ENCODE peak calls at places on chromosomes 12 and 14, in five cellular contexts. W is transverse colon, H is PC-3, Z is right cardiac atrium, U is A549. I is an unnamed sample.
A peak's percentile ranks its signal among the peaks of the same experiment; 100 is the strongest.

GRCh38 chr14:73173092-73173735 is 36.9 kb downstream of the PSEN1 start:
- DNase-seq in Z (no peak), H (peak; percentile 82), U (peak; percentile 60), W (no peak), I (no peak)

GRCh38 chr12:17342381-17342961 is 736.5 kb upstream of the LMO3 start:
- DNase-seq in U (peak; percentile 75), H (peak; percentile 65), Z (no peak), W (no peak), I (no peak)

GRCh38 chr14:50210074-50210473 is 21.3 kb downstream of the SOS2 start:
- DNase-seq in H (no peak), Z (no peak), W (no peak), U (no peak), I (no peak)

GRCh38 chr14:56199095-56199975 is 81.1 kb downstream of the PELI2 start:
- DNase-seq in Z (no peak), U (peak; percentile 95), W (no peak), H (no peak), I (peak; percentile 62)

GRCh38 chr12:34335819-34336262 is 313.5 kb downstream of the ALG10 start:
- DNase-seq in W (no peak), Z (no peak), U (peak; percentile 85), H (peak; percentile 50), I (no peak)

GRCh38 chr12:49131973-49132461 is 822 bp upstream of the TUBA1B start:
- DNase-seq in U (no peak), W (peak; percentile 26), Z (no peak), H (peak; percentile 49), I (no peak)

GRCh38 chr14:101359221-101360044 is 201.9 kb upstream of the DIO3 start:
- DNase-seq in U (no peak), H (no peak), Z (peak; percentile 80), W (peak; percentile 47), I (no peak)

GRCh38 chr14:95533822-95534221 is 1.0 kb upstream of the GLRX5 start:
- DNase-seq in W (no peak), U (no peak), H (no peak), Z (peak; percentile 71), I (no peak)

GRCh38 chr12:904010-904414 is 45.5 kb downstream of the RAD52 start:
- DNase-seq in H (no peak), W (no peak), U (no peak), Z (no peak), I (no peak)

GRCh38 chr14:61640834-61641170 is 54.5 kb upstream of the HIF1A start:
- DNase-seq in Z (no peak), U (no peak), W (no peak), H (no peak), I (no peak)

GRCh38 chr14:58677996-58678395 is 40.2 kb downstream of the DACT1 start:
- DNase-seq in U (no peak), Z (no peak), H (no peak), W (no peak), I (no peak)

GRCh38 chr12:45745861-45746277 is 16.4 kb downstream of the ARID2 start:
- DNase-seq in H (peak; percentile 45), W (no peak), Z (no peak), U (peak; percentile 27), I (no peak)

GRCh38 chr14:78448483-78449094 is 278.4 kb downstream of the NRXN3 start:
- DNase-seq in Z (peak; percentile 53), H (peak; percentile 28), W (peak; percentile 49), U (peak; percentile 40), I (peak; percentile 51)

GRCh38 chr14:55194656-55195355 is 3.4 kb upstream of the DLGAP5 start:
- DNase-seq in U (no peak), H (no peak), Z (no peak), W (no peak), I (no peak)

GRCh38 chr14:58718226-58718625 is 80.5 kb downstream of the DACT1 start:
- DNase-seq in H (no peak), Z (no peak), W (no peak), U (no peak), I (no peak)

GRCh38 chr14:103070263-103070885 is 13.0 kb upstream of the CDC42BPB start:
- DNase-seq in H (no peak), U (no peak), W (no peak), Z (no peak), I (no peak)

GRCh38 chr12:87642245-87642644 is 387.0 kb downstream of the C12orf50 start:
- DNase-seq in U (no peak), W (no peak), H (no peak), Z (no peak), I (no peak)

GRCh38 chr14:73240816-73241480 is 3.6 kb downstream of the PAPLN start:
- DNase-seq in Z (peak; percentile 72), U (no peak), H (no peak), W (no peak), I (no peak)

GRCh38 chr14:101962503-101962874 is 1.9 kb upstream of the DYNC1H1 start:
- DNase-seq in U (peak; percentile 89), Z (peak; percentile 82), H (peak; percentile 86), W (peak; percentile 64), I (peak; percentile 75)

GRCh38 chr12:130813949-130814348 is 25.1 kb downstream of the STX2 start:
- DNase-seq in U (no peak), W (no peak), Z (no peak), H (no peak), I (no peak)

GRCh38 chr12:6183689-6184441 is 16.3 kb upstream of the CD9 start:
- DNase-seq in W (peak; percentile 81), H (no peak), Z (no peak), U (no peak), I (peak; percentile 67)

GRCh38 chr14:102514987-102515733 is 5.6 kb upstream of the ANKRD9 start:
- DNase-seq in W (no peak), Z (peak; percentile 48), U (no peak), H (no peak), I (no peak)

GRCh38 chr12:130973906-130974305 is 20.2 kb downstream of the ADGRD1 start:
- DNase-seq in H (no peak), W (no peak), U (no peak), Z (no peak), I (no peak)

GRCh38 chr12:102061096-102061555 is 665 bp downstream of the WASHC3 start:
- DNase-seq in Z (no peak), H (peak; percentile 48), U (no peak), W (no peak), I (no peak)

GRCh38 chr12:14216405-14217294 is 148.8 kb upstream of the ATF7IP start:
- DNase-seq in U (no peak), W (no peak), H (peak; percentile 4), Z (no peak), I (no peak)

GRCh38 chr12:67940780-67941243 is 48.4 kb upstream of the IFNG-AS1 start:
- DNase-seq in Z (no peak), W (peak; percentile 11), H (peak; percentile 87), U (peak; percentile 30), I (peak; percentile 12)

GRCh38 chr12:114623737-114624136 is 60.2 kb downstream of the TBX3 start:
- DNase-seq in Z (no peak), W (no peak), H (no peak), U (no peak), I (no peak)

GRCh38 chr12:117202033-117202432 is 11.8 kb upstream of the FBXO21 start:
- DNase-seq in W (no peak), H (no peak), Z (no peak), U (no peak), I (no peak)

GRCh38 chr12:54357802-54358619 is 6.3 kb downstream of the GPR84 start:
- DNase-seq in W (peak; percentile 32), H (peak; percentile 38), U (no peak), Z (no peak), I (no peak)

GRCh38 chr12:121295746-121296617 is 527 bp downstream of the CAMKK2 start:
- DNase-seq in Z (peak; percentile 77), U (peak; percentile 39), H (peak; percentile 21), W (peak; percentile 70), I (peak; percentile 48)
- H3K4me1 ChIP-seq in Z (peaks cover 2% of the 10 kb centered on the region), U (peaks cover 13% of the 10 kb centered on the region), H (peaks cover 12% of the 10 kb centered on the region), W (peaks cover 11% of the 10 kb centered on the region), I (peaks cover 29% of the 10 kb centered on the region)

GRCh38 chr12:3520711-3521110 is 29.7 kb downstream of the PRMT8 start:
- DNase-seq in U (no peak), W (no peak), Z (no peak), H (peak; percentile 64), I (no peak)
- H3K4me1 ChIP-seq in U (no peaks in the 10 kb centered on the region), W (no peaks in the 10 kb centered on the region), Z (peaks cover 2% of the 10 kb centered on the region), H (peaks cover 28% of the 10 kb centered on the region), I (peaks cover 12% of the 10 kb centered on the region)

GRCh38 chr12:2266666-2267623 is 214.2 kb downstream of the CACNA1C start:
- DNase-seq in U (no peak), H (no peak), W (peak; percentile 34), Z (no peak), I (no peak)

GRCh38 chr12:2263921-2264320 is 211.1 kb downstream of the CACNA1C start:
- DNase-seq in W (no peak), H (no peak), Z (no peak), U (no peak), I (no peak)

GRCh38 chr12:2264622-2265306 is 212.0 kb downstream of the CACNA1C start:
- DNase-seq in U (no peak), H (no peak), W (peak; percentile 23), Z (no peak), I (no peak)

GRCh38 chr12:2267624-2268477 is 215.1 kb downstream of the CACNA1C start:
- DNase-seq in Z (no peak), W (no peak), U (no peak), H (no peak), I (no peak)

DNA sequence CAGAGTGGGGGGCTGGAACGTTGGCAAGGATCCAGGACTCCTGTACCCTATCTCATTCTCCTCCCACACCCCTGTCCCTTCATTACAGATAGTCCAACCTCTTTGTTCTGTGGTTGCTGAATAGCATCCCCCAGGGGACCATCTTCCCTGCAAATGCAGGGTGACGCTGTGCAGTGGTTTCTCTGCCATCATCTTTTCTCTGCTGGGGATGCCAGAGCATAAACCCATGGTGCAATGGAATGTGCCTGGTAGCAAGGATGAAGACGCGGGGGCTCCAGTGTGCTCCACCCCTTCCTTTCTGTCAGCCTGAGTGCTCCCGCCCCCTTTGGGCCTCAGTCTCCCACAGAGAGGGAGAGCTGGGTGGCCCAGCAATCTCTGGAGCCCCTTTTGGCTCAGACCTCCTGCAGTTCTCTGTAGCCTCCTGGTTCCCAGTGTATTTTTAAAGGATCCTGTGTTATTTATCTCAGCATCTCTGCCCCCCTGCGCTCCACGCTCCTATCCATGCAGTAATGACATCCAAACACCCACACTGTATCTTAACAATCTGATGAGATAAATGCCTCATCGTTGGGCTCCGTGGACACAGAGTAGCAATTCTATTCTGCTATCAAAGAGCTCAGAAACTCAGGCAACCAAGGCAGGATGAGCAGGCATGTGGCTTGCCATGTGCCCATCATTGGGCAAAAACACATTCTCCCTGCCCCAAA is 212.8 kb downstream of the CACNA1C start:
- DNase-seq in W (no peak), U (no peak), Z (no peak), H (no peak), I (no peak)
- H3K4me1 ChIP-seq in W (peaks cover 25% of the 10 kb centered on the region), U (no peaks in the 10 kb centered on the region), Z (peaks cover 18% of the 10 kb centered on the region), H (no peaks in the 10 kb centered on the region), I (no peaks in the 10 kb centered on the region)

DNA sequence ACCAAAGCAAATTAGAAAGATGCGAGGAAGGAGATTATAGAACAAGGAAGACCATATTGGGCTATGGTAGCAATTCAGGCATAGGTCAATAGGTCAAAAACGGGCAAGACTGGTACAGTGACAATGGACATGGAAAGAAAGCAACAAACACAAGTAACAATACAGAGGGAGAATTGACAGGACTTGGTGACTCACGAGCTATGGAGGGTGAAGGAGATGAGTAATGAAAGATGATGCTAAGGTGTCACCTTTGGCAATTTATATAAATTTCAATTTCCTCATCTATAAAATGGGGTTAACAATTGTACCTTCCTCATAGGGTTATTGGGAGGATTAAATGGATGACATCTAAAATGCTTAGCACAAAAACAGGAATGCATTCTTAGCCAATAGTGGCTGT is 15.1 kb upstream of the DUSP16 start:
- DNase-seq in Z (no peak), H (peak; percentile 67), U (no peak), W (no peak), I (no peak)
- H3K4me1 ChIP-seq in Z (no peaks in the 10 kb centered on the region), H (peaks cover 26% of the 10 kb centered on the region), U (peaks cover 18% of the 10 kb centered on the region), W (no peaks in the 10 kb centered on the region), I (no peaks in the 10 kb centered on the region)